ENCODE peak calls at places on chromosomes 16 and 17, in nine cellular contexts. M, Z, L, J, R, N, Y, F and G are unnamed samples.
A peak's percentile ranks its signal among the peaks of the same experiment; 100 is the strongest.

GRCh38 chr17:43830510-43831145 is 2.3 kb downstream of the MPP3 start:
- DNase-seq in M (no peak), Z (no peak), L (no peak), J (no peak), R (no peak), N (no peak), Y (peak; percentile 17), F (no peak), G (no peak)

GRCh38 chr17:81365148-81365600 is 30.1 kb upstream of the BAHCC1 start:
- DNase-seq in M (peak; percentile 72), Z (peak; percentile 85), L (no peak), J (no peak), R (peak; percentile 69), N (peak; percentile 78), Y (peak; percentile 82), F (peak; percentile 91), G (peak; percentile 83)

GRCh38 chr16:16884451-16884850 is 505.5 kb downstream of the NPIPA7 start:
- DNase-seq in M (no peak), Z (no peak), L (no peak), J (no peak), R (no peak), N (no peak), Y (no peak), F (no peak), G (no peak)

GRCh38 chr16:15055141-15056053 is 477 bp downstream of the NTAN1 start:
- DNase-seq in M (no peak), Z (no peak), L (peak; percentile 34), J (peak; percentile 68), R (peak; percentile 81), N (peak; percentile 60), Y (peak; percentile 8), F (peak; percentile 63), G (peak; percentile 20)

GRCh38 chr17:79423811-79424465 is 186.9 kb downstream of the RBFOX3 start:
- DNase-seq in M (no peak), Z (no peak), L (no peak), J (no peak), R (no peak), N (no peak), Y (no peak), F (no peak), G (no peak)

GRCh38 chr17:7246779-7247178 is 4.5 kb upstream of the GABARAP start:
- DNase-seq in M (no peak), Z (no peak), L (no peak), J (no peak), R (no peak), N (no peak), Y (no peak), F (no peak), G (no peak)

GRCh38 chr16:68033101-68033500 is 10.0 kb downstream of the DUS2 start:
- DNase-seq in M (no peak), Z (no peak), L (no peak), J (no peak), R (no peak), N (no peak), Y (no peak), F (no peak), G (no peak)

GRCh38 chr17:15917021-15917438 is 27.9 kb upstream of the ADORA2B start:
- DNase-seq in M (no peak), Z (no peak), L (no peak), J (no peak), R (no peak), N (no peak), Y (no peak), F (no peak), G (no peak)

GRCh38 chr16:1787322-1788094 is 4.7 kb downstream of the NUBP2 start:
- DNase-seq in M (no peak), Z (peak; percentile 59), L (no peak), J (no peak), R (no peak), N (peak; percentile 16), Y (no peak), F (no peak), G (no peak)

GRCh38 chr17:17175917-17176316 is 30.2 kb downstream of the PLD6 start:
- DNase-seq in M (no peak), Z (no peak), L (no peak), J (no peak), R (no peak), N (no peak), Y (no peak), F (no peak), G (no peak)

GRCh38 chr17:8019161-8019560 is 16.7 kb downstream of the GUCY2D start:
- DNase-seq in M (no peak), Z (peak; percentile 49), L (no peak), J (no peak), R (no peak), N (no peak), Y (peak; percentile 91), F (no peak), G (no peak)

GRCh38 chr17:82023447-82024241 is 539 bp downstream of the LRRC45 start:
- DNase-seq in M (no peak), Z (no peak), L (no peak), J (no peak), R (peak; percentile 69), N (no peak), Y (peak; percentile 29), F (peak; percentile 56), G (peak; percentile 16)

GRCh38 chr16:57527027-57527426 is 9.3 kb downstream of the CCDC102A start:
- DNase-seq in M (no peak), Z (no peak), L (peak; percentile 54), J (no peak), R (peak; percentile 37), N (no peak), Y (no peak), F (no peak), G (peak; percentile 87)

GRCh38 chr16:57527610-57528360 is 8.6 kb downstream of the CCDC102A start:
- DNase-seq in M (no peak), Z (no peak), L (no peak), J (no peak), R (no peak), N (no peak), Y (no peak), F (no peak), G (no peak)

GRCh38 chr16:57529324-57530103 is 6.9 kb downstream of the CCDC102A start:
- DNase-seq in M (no peak), Z (no peak), L (no peak), J (no peak), R (peak; percentile 46), N (no peak), Y (no peak), F (no peak), G (peak; percentile 45)

GRCh38 chr16:57530104-57530522 is 6.3 kb downstream of the CCDC102A start:
- DNase-seq in M (no peak), Z (peak; percentile 84), L (peak; percentile 59), J (peak; percentile 66), R (no peak), N (peak; percentile 49), Y (no peak), F (peak; percentile 62), G (peak; percentile 66)

DNA sequence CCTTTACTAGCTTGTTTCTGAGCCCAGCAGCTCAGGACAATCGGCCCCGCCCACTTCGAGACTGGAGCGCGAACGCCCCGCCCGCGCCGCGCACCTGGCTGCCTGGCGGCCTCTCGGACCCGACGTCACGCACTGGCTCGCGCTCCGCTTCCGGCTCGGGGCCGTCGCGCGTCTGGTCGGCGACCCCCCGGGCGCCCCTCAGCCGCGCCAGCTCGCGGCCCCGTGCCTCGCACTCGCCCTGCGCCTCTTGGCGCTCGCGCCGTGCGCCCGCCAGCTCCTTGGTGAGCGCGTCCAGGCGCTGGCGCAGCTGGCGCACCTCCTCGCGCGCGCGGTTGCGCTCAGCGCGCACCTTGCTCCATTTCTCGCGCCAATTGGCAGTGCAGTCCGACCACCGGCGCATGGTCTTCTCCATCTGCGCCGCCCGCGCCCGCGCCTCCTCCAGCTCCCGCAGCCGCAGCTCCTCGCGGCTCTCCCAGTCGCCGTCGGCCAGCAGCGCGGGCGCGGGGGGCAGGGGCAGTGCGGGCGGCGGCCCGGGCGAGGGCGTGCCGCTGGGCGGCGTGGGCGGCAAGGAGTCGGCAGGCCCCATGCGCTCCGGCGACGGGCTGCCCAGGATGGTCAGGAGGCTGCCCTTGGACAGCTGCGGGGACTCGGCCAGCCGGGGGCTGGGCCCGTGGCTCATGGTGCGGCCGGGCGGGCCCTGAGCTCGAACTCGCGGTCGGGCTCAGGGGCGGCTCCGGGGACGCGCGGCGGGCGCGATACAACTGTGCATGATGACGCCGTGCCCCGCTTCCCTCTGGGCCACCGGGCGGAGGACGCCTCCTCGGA is 7.7 kb downstream of the CCDC102A start:
- DNase-seq in M (no peak), Z (no peak), L (no peak), J (no peak), R (peak; percentile 98), N (peak; percentile 85), Y (no peak), F (no peak), G (peak; percentile 89)
- H3K4me1 ChIP-seq in M (peaks cover 10% of the 10 kb centered on the region), Z (peaks cover 19% of the 10 kb centered on the region), L (peaks cover 53% of the 10 kb centered on the region), J (peaks cover 22% of the 10 kb centered on the region), R (peaks cover 37% of the 10 kb centered on the region), N (peaks cover 8% of the 10 kb centered on the region), Y (peaks cover 3% of the 10 kb centered on the region), F (peaks cover 9% of the 10 kb centered on the region), G (peaks cover 7% of the 10 kb centered on the region)

DNA sequence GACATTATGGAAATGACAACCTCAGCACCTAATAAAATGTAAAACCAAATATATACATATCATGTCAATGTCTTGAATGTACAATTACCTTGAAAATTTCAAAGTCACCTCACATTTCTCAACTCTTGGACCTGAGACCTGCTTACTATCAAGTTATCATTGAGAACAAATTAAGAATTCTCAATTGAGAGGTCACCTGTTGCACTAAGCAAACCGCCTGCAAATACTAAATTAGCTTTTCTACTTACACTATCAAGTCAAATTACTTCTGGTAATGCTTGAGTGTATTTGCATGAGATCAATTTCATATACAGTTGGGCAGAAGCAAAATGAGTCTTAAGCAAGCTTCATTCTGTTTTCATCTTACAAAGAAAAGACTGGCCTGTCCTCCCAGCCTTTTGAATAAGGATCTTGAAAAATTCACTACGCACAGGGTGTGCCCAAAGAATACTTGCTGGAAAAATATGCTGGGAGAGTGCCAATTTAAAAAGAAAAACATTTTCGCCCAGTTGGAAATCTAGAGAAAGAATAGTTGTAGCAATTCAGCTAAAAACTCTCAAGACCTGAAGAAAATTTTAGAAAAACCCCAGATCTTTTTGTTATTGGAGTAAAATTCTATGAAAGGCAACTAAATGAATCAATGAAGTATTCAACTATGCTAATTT is 35.7 kb downstream of the KANSL1 start:
- DNase-seq in M (no peak), Z (no peak), L (no peak), J (no peak), R (no peak), N (no peak), Y (no peak), F (peak; percentile 79), G (no peak)
- H3K4me1 ChIP-seq in M (peaks cover 4% of the 10 kb centered on the region), Z (peaks cover 58% of the 10 kb centered on the region), L (peaks cover 62% of the 10 kb centered on the region), J (peaks cover 76% of the 10 kb centered on the region), R (peaks cover 82% of the 10 kb centered on the region), N (peaks cover 11% of the 10 kb centered on the region), Y (peaks cover 20% of the 10 kb centered on the region), F (peaks cover 72% of the 10 kb centered on the region), G (peaks cover 41% of the 10 kb centered on the region)

DNA sequence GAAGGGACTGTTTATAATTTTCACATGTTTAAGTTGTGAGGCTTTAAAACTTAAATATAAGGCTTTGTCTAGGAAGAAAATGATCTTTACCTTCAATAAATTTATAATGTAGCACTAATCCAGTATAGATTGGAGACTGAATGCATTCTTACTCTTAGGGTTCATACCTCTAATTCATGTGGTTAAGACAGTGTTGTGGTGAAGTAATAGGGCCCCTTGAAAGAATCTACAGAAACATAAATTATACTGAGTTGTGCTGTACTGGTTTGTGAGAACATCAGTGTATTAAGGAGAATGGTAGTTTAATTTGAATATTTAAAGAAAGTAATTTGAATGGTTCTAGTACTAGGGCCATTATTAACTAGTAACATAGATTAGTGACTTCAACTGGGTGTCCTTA is 13.7 kb downstream of the HAPSTR1 start:
- DNase-seq in M (no peak), Z (no peak), L (no peak), J (no peak), R (no peak), N (no peak), Y (no peak), F (no peak), G (no peak)
- H3K4me1 ChIP-seq in M (no peaks in the 10 kb centered on the region), Z (peaks cover 75% of the 10 kb centered on the region), L (peaks cover 25% of the 10 kb centered on the region), J (peaks cover 68% of the 10 kb centered on the region), R (peaks cover 48% of the 10 kb centered on the region), N (peaks cover 25% of the 10 kb centered on the region), Y (peaks cover 24% of the 10 kb centered on the region), F (peaks cover 76% of the 10 kb centered on the region), G (peaks cover 23% of the 10 kb centered on the region)

GRCh38 chr17:50260501-50260911 is 13.8 kb upstream of the TMEM92 start:
- DNase-seq in M (peak; percentile 37), Z (peak; percentile 56), L (no peak), J (peak; percentile 47), R (no peak), N (no peak), Y (no peak), F (no peak), G (no peak)
- H3K4me1 ChIP-seq in M (peaks cover 3% of the 10 kb centered on the region), Z (peaks cover 39% of the 10 kb centered on the region), L (no peaks in the 10 kb centered on the region), J (peaks cover 32% of the 10 kb centered on the region), R (peaks cover 17% of the 10 kb centered on the region), N (no peaks in the 10 kb centered on the region), Y (no peaks in the 10 kb centered on the region), F (peaks cover 46% of the 10 kb centered on the region), G (no peaks in the 10 kb centered on the region)